ENCODE peak calls at places on chromosomes 12 and 14, in six cellular contexts. H is lower lobe of right lung, E is stomach, I is iPS DF 6.9, O is uterus, D is SK-N-SH. S is an unnamed sample. For H3K27me3, the result is how much of the 10 kb centered on the place peaks cover.

GRCh38 chr12:106033161-106033675 is 105.5 kb downstream of the NUAK1 start:
- DNase-seq in I (no peak), O (no peak), D (no peak), E (no peak), H (no peak), S (no peak)

GRCh38 chr14:61462566-61463195 is 141.3 kb downstream of the PRKCH start:
- DNase-seq in E (no peak), I (no peak), H (no peak), D (peak), O (no peak), S (peak)

GRCh38 chr14:85599939-85600338 is 70.0 kb downstream of the FLRT2 start:
- DNase-seq in D (no peak), E (no peak), I (no peak), H (no peak), O (no peak), S (no peak)

GRCh38 chr14:104778694-104779331 is 16.7 kb downstream of the AKT1 start:
- DNase-seq in O (no peak), D (no peak), I (no peak), H (no peak), E (no peak), S (no peak)

GRCh38 chr12:48601013-48601756 is 31.3 kb upstream of the LALBA start:
- DNase-seq in I (peak), H (no peak), O (no peak), D (no peak), E (no peak), S (peak)

GRCh38 chr12:113698505-113698858 is 226.8 kb upstream of the LHX5 start:
- DNase-seq in E (no peak), I (no peak), O (no peak), H (no peak), D (no peak), S (no peak)

GRCh38 chr12:93886533-93887511 is 209.6 kb downstream of the CRADD start:
- DNase-seq in D (peak), O (no peak), I (no peak), H (no peak), E (no peak), S (peak)

GRCh38 chr12:71840226-71840847 is 778 bp downstream of the TBC1D15 start:
- DNase-seq in H (no peak), I (no peak), D (peak), E (no peak), O (no peak), S (no peak)

GRCh38 chr12:124835652-124836410 is 27.8 kb downstream of the SCARB1 start:
- DNase-seq in I (no peak), E (no peak), D (no peak), O (no peak), H (no peak), S (no peak)

GRCh38 chr12:39878753-39879152 is 227.1 kb downstream of the SLC2A13 start:
- DNase-seq in D (no peak), E (no peak), O (no peak), I (no peak), H (no peak), S (no peak)

GRCh38 chr14:69064596-69064995 is 85.5 kb upstream of the ACTN1 start:
- DNase-seq in D (no peak), I (no peak), E (no peak), O (no peak), H (no peak), S (no peak)

GRCh38 chr14:74509587-74510210 is 16.1 kb downstream of the ISCA2 start:
- DNase-seq in H (peak), O (no peak), D (no peak), E (no peak), I (no peak), S (no peak)

GRCh38 chr12:56220611-56221232 is 1.0 kb downstream of the RNF41 start:
- DNase-seq in I (no peak), D (no peak), O (no peak), H (peak), E (no peak), S (no peak)

GRCh38 chr12:64806593-64806992 is 17.9 kb upstream of the TBC1D30 start:
- DNase-seq in D (no peak), O (no peak), I (no peak), E (no peak), H (no peak), S (no peak)

GRCh38 chr12:124661382-124661781 is 94.0 kb upstream of the NCOR2 start:
- DNase-seq in D (peak), E (no peak), I (no peak), H (no peak), O (no peak), S (peak)

GRCh38 chr12:128543493-128543892 is 276.5 kb downstream of the TMEM132C start:
- DNase-seq in D (no peak), H (no peak), O (no peak), E (no peak), I (no peak), S (no peak)

GRCh38 chr14:54211562-54212308 is 185.1 kb upstream of the CDKN3 start:
- DNase-seq in I (no peak), O (no peak), E (no peak), D (no peak), H (no peak), S (peak)

GRCh38 chr12:50201987-50202521 is 34.9 kb upstream of the CERS5 start:
- DNase-seq in D (no peak), O (no peak), H (no peak), E (no peak), I (no peak), S (peak)

GRCh38 chr14:37145395-37145794 is 27.0 kb downstream of the SLC25A21 start:
- DNase-seq in H (no peak), O (no peak), I (no peak), D (no peak), E (no peak), S (no peak)

DNA sequence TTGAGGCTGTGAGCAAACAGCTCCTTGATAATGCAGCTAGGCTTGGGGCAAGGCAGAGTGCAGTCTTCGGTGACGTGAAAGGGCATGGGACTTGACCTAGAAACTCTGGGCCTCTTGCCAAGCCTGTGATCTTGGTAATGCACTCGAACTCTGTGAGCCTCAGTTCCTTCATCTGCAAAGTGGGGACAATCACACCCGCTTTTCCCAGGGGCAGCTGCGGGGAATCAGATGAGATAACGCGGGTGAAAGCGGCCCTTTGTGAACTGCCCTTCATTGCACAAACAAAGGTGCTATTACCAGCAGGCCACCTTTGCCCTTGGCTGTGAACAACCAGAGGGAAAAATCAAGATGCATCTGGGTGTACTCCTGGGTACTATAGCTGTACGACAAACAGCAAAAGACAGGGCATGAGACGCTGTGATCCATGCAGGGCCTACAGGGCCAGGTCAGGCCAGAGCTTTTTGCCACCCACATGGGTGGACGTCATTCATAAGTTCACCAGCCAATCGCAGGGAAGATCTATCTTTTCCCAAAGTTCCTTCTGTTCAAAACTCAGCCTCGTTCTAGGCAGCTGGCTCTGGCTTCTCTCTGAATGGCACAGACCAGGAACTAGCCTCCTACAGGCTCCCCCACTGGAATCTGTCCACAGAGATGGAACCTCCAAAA is 3.2 kb downstream of the MSI1 start:
- DNase-seq in H (no peak), I (no peak), E (peak), D (no peak), O (no peak), S (no peak)
- H3K27me3 ChIP-seq in H (under half), I (under half), E (under half), D (under half), O (under half), S (half or more)

GRCh38 chr12:34334538-34334937 is 312.2 kb downstream of the ALG10 start:
- DNase-seq in I (no peak), D (no peak), O (no peak), H (no peak), E (no peak), S (no peak)
- H3K27me3 ChIP-seq in I (under half), D (half or more), O (under half), H (under half), E (under half), S (under half)

GRCh38 chr12:89345830-89346740 is 6.2 kb downstream of the DUSP6 start:
- DNase-seq in E (peak), I (no peak), H (peak), O (peak), D (peak), S (no peak)

GRCh38 chr12:89343127-89343526 is 9.2 kb downstream of the DUSP6 start:
- DNase-seq in D (no peak), I (no peak), H (no peak), O (peak), E (no peak), S (no peak)

GRCh38 chr12:89345376-89345775 is 6.9 kb downstream of the DUSP6 start:
- DNase-seq in H (no peak), D (no peak), I (no peak), E (no peak), O (no peak), S (no peak)

GRCh38 chr12:89344862-89345202 is 7.5 kb downstream of the DUSP6 start:
- DNase-seq in E (no peak), H (no peak), D (no peak), O (no peak), I (no peak), S (no peak)

GRCh38 chr12:89344043-89344861 is 8.0 kb downstream of the DUSP6 start:
- DNase-seq in O (no peak), H (no peak), E (no peak), D (no peak), I (no peak), S (no peak)
- H3K27me3 ChIP-seq in O (under half), H (under half), E (under half), D (under half), I (under half), S (under half)

GRCh38 chr12:120642806-120643205 is 2.4 kb downstream of the CABP1 start:
- DNase-seq in I (no peak), O (no peak), H (no peak), D (no peak), E (no peak), S (no peak)
- H3K27me3 ChIP-seq in I (under half), O (under half), H (half or more), D (half or more), E (under half), S (under half)